ENCODE peak calls at places on chromosomes 6 and 20, in four cellular contexts. G is AG08395; D is RPMI7951; R is stimulated activated CD8-positive, alpha-beta memory T cell treated with anti-CD3 and anti-CD28 coated beads, Interleukin-7, amount 100 ng/mL, for 4 hours. N is an unnamed sample.

GRCh38 chr6:105036371-105036770 is 79.5 kb downstream of the LIN28B start:
- DNase-seq in G (no peak), D (no peak), R (no peak), N (no peak)

GRCh38 chr20:36836591-36837329 is 39.2 kb upstream of the TLDC2 start:
- DNase-seq in G (no peak), D (peak), R (no peak), N (no peak)

GRCh38 chr20:11694467-11694866 is 223.2 kb upstream of the BTBD3 start:
- DNase-seq in G (no peak), D (no peak), R (no peak), N (no peak)

GRCh38 chr20:41004561-41005360 is 23.9 kb upstream of the TOP1 start:
- DNase-seq in G (no peak), D (peak), R (no peak), N (no peak)

GRCh38 chr6:64672131-64672530 is 1034.9 kb downstream of the EYS start:
- DNase-seq in G (no peak), D (peak), R (no peak), N (no peak)

GRCh38 chr6:72857791-72858190 is 235.9 kb downstream of the KCNQ5 start:
- DNase-seq in G (no peak), D (no peak), R (no peak), N (no peak)

GRCh38 chr20:17620371-17621228 is 50.7 kb downstream of the DSTN start:
- DNase-seq in G (no peak), D (no peak), R (no peak), N (peak)

GRCh38 chr6:139852484-139853140 is 478.2 kb upstream of the CITED2 start:
- DNase-seq in G (peak), D (peak), R (no peak), N (no peak)

GRCh38 chr6:26249959-26250805 is 114.8 kb upstream of the BTN3A2 start:
- DNase-seq in G (peak), D (peak), R (no peak), N (no peak)

GRCh38 chr20:49989234-49990065 is 6.7 kb downstream of the SNAI1 start:
- DNase-seq in G (peak), D (peak), R (no peak), N (peak)

GRCh38 chr6:134267917-134268361 is 50.0 kb downstream of the SGK1 start:
- DNase-seq in G (no peak), D (peak), R (no peak), N (no peak)

GRCh38 chr6:33586108-33586640 is 6.1 kb upstream of the BAK1 start:
- DNase-seq in G (no peak), D (no peak), R (no peak), N (no peak)

GRCh38 chr6:56671160-56671559 is 28.5 kb upstream of the DST start:
- DNase-seq in G (no peak), D (no peak), R (no peak), N (no peak)

GRCh38 chr6:33577106-33577535 is 3.0 kb downstream of the BAK1 start:
- DNase-seq in G (no peak), D (no peak), R (no peak), N (peak)

GRCh38 chr6:108531332-108531731 is 29.4 kb upstream of the FOXO3 start:
- DNase-seq in G (no peak), D (no peak), R (no peak), N (no peak)

GRCh38 chr20:13430346-13431002 is 208.3 kb downstream of the TASP1 start:
- DNase-seq in G (no peak), D (peak), R (no peak), N (no peak)

GRCh38 chr20:35617397-35618031 is 1.9 kb downstream of the SPAG4 start:
- DNase-seq in G (peak), D (peak), R (no peak), N (peak)

GRCh38 chr6:48844696-48845095 is 618.4 kb downstream of the MMUT start:
- DNase-seq in G (no peak), D (peak), R (no peak), N (no peak)

GRCh38 chr6:161031721-161032495 is 40.3 kb downstream of the MAP3K4 start:
- DNase-seq in G (peak), D (peak), R (no peak), N (no peak)

GRCh38 chr6:107185570-107185969 is 70.3 kb upstream of the BEND3 start:
- DNase-seq in G (peak), D (peak), R (no peak), N (no peak)

GRCh38 chr6:84892666-84893065 is 128.3 kb upstream of the TBX18 start:
- DNase-seq in G (peak), D (no peak), R (no peak), N (no peak)

GRCh38 chr6:169082817-169083540 is 170.7 kb downstream of the THBS2 start:
- DNase-seq in G (no peak), D (no peak), R (no peak), N (no peak)

N was measured in right atrium auricular region.